ENCODE peak calls at places on chromosome 20, in six cellular contexts. E is lower lobe of right lung, Z is mucosa of descending colon, O is cardiac fibroblast, R is brain microvascular endothelial cell, J is A673. U is an unnamed sample.
A peak's percentile ranks its signal among the peaks of the same experiment; 100 is the strongest.

GRCh38 chr20:48725589-48725991 is 102.2 kb downstream of the PREX1 start:
- DNase-seq in E (no peak), Z (no peak), O (peak; percentile 65), R (peak; percentile 45), J (peak; percentile 64), U (peak; percentile 55)

GRCh38 chr20:60332523-60332922 is 374.3 kb downstream of the CDH26 start:
- DNase-seq in E (no peak), Z (no peak), O (no peak), R (no peak), J (no peak), U (no peak)

GRCh38 chr20:54608039-54608745 is 132.8 kb downstream of the DOK5 start:
- DNase-seq in E (no peak), Z (no peak), O (no peak), R (no peak), J (no peak), U (no peak)

GRCh38 chr20:24736131-24736843 is 212.8 kb upstream of the CST7 start:
- DNase-seq in E (no peak), Z (no peak), O (no peak), R (no peak), J (no peak), U (no peak)

GRCh38 chr20:51811514-51811913 is 9.2 kb upstream of the SALL4 start:
- DNase-seq in E (no peak), Z (no peak), O (no peak), R (no peak), J (no peak), U (no peak)

GRCh38 chr20:58833921-58834320 is 16.8 kb downstream of the GNAS-AS1 start:
- DNase-seq in E (no peak), Z (no peak), O (no peak), R (peak; percentile 52), J (no peak), U (peak; percentile 40)

GRCh38 chr20:24066075-24066700 is 77.6 kb upstream of the GGTLC1 start:
- DNase-seq in E (no peak), Z (no peak), O (no peak), R (no peak), J (no peak), U (no peak)

GRCh38 chr20:45991616-45992015 is 17.1 kb upstream of the MMP9 start:
- DNase-seq in E (no peak), Z (no peak), O (no peak), R (no peak), J (no peak), U (no peak)

GRCh38 chr20:33656783-33657703 is 5.1 kb upstream of the C20orf144 start:
- DNase-seq in E (peak; percentile 41), Z (no peak), O (no peak), R (no peak), J (no peak), U (no peak)

GRCh38 chr20:56247954-56248782 is at the start of gene MC3R:
- DNase-seq in E (peak; percentile 52), Z (peak; percentile 68), O (peak; percentile 27), R (peak; percentile 5), J (peak; percentile 42), U (peak; percentile 45)

GRCh38 chr20:32072168-32072721 is 20.2 kb downstream of the HCK start:
- DNase-seq in E (no peak), Z (no peak), O (peak; percentile 9), R (no peak), J (no peak), U (peak; percentile 10)
- H3K4me3 ChIP-seq in E (no peak overlapping the region), Z (no peak overlapping the region), O (no peak overlapping the region), R (no peak overlapping the region), J (no peak overlapping the region), U (no peak overlapping the region)

GRCh38 chr20:44309763-44310663 is 989 bp downstream of the FITM2 start:
- DNase-seq in E (no peak), Z (peak; percentile 67), O (peak; percentile 76), R (peak; percentile 16), J (no peak), U (peak; percentile 85)

GRCh38 chr20:44314870-44315269 is 3.9 kb upstream of the FITM2 start:
- DNase-seq in E (no peak), Z (no peak), O (no peak), R (no peak), J (no peak), U (no peak)

GRCh38 chr20:44306927-44307326 is 4.1 kb downstream of the FITM2 start:
- DNase-seq in E (no peak), Z (no peak), O (no peak), R (no peak), J (no peak), U (no peak)

GRCh38 chr20:44310664-44311639 is at the start of gene FITM2:
- DNase-seq in E (peak; percentile 99), Z (peak; percentile 99), O (peak; percentile 98), R (peak; percentile 94), J (peak; percentile 97), U (peak; percentile 98)
- TF ChIP-seq CTCF in E (peak; percentile 95), Z (peak; percentile 93), O (peak; percentile 79), R (peak; percentile 88), J (peak; percentile 99), U (peak; percentile 84)

GRCh38 chr20:36439040-36439730 is 102.1 kb upstream of the MYL9 start:
- DNase-seq in E (peak; percentile 76), Z (peak; percentile 80), O (peak; percentile 67), R (peak; percentile 43), J (peak; percentile 71), U (peak; percentile 66)

GRCh38 chr20:36432096-36432495 is 109.2 kb upstream of the MYL9 start:
- DNase-seq in E (no peak), Z (no peak), O (no peak), R (no peak), J (no peak), U (no peak)

GRCh38 chr20:36439731-36440072 is 101.6 kb upstream of the MYL9 start:
- DNase-seq in E (no peak), Z (no peak), O (no peak), R (no peak), J (no peak), U (no peak)

GRCh38 chr20:36434383-36434782 is 106.9 kb upstream of the MYL9 start:
- DNase-seq in E (no peak), Z (no peak), O (no peak), R (no peak), J (no peak), U (no peak)

GRCh38 chr20:36435799-36436541 is 105.3 kb upstream of the MYL9 start:
- DNase-seq in E (peak; percentile 90), Z (peak; percentile 89), O (peak; percentile 61), R (peak; percentile 32), J (peak; percentile 82), U (peak; percentile 53)
- H3K4me3 ChIP-seq in E (peak overlapping the region; percentile 55), Z (no peak overlapping the region), O (peak overlapping the region; percentile 26), R (peak overlapping the region; percentile 43), J (peak overlapping the region; percentile 26), U (peak overlapping the region; percentile 44)

DNA sequence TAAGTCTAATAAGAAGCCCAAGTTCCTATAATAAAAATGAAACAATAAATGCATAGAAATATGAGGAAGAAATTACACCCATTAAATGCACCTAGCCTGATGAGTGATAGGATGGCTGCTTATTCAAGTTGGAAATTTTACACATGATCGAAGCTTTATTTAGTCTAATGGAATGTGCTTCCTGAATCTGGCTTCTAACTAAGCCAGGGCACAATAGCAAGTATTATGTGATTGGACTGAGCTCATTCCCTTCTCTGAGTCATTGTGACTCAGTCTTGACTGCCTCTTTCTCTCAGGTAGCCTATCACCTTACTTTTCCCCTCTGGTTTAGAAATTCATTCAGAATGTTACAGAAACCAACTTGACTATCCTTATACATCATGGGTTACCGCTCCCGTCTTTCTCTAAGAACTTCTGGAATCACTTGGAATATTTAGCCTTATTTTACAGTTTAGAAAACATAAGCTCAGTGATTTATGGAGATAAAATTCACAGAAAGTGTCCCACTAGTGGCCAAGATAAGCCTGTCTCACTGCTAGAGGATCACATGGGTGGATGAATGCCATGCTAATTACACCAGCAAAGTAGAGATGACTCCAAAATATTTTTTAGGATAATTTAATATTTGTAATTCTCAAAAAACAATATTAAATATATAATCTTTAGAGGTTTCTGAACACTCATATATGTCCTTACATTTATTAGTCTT is 505.3 kb upstream of the JAG1 start:
- DNase-seq in E (no peak), Z (no peak), O (peak; percentile 89), R (peak; percentile 72), J (peak; percentile 12), U (peak; percentile 75)
- TF ChIP-seq CTCF in E (no peak), Z (no peak), O (no peak), R (peak; percentile 37), J (no peak), U (no peak)

GRCh38 chr20:19976595-19977372 is 40.4 kb upstream of the NAA20 start:
- DNase-seq in E (peak; percentile 83), Z (no peak), O (peak; percentile 89), R (peak; percentile 73), J (no peak), U (peak; percentile 86)
- H3K4me3 ChIP-seq in E (peak overlapping the region; percentile 66), Z (no peak overlapping the region), O (peak overlapping the region; percentile 58), R (peak overlapping the region; percentile 89), J (peak overlapping the region; percentile 45), U (peak overlapping the region; percentile 84)

DNA sequence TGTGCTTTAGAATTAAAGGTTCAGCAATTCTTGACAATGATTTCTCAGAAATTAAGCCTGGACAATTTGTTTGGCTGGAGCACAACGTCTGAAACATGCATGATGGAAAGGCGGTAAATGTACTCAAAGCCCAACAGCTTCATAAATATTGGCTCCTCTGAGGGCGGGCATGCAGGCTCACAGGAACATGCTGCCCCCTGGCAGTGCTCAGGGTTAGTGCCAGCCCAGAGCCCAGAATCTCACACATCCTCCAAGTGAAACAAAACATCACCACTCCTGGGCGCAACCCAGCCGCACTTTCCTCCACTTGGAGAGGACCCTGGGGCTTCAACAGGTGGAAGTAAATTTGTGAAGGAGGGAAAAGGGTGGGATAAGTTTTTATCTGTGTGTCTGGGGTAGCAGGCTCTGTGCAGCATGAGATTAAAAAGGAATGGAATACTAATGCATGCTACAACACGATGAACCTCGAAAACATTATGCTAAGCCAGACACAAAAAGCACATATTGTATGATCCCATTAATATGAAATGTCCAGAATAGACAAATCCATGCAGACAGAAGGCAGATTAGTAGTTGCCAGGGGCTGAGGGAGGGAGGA is 54.1 kb upstream of the PTPRT start:
- DNase-seq in E (no peak), Z (peak; percentile 3), O (no peak), R (no peak), J (peak; percentile 36), U (no peak)
- TF ChIP-seq CTCF in E (peak; percentile 28), Z (no peak), O (no peak), R (no peak), J (peak; percentile 51), U (no peak)

GRCh38 chr20:5088688-5089087 is 31.1 kb downstream of the PCNA start:
- DNase-seq in E (no peak), Z (no peak), O (no peak), R (no peak), J (no peak), U (no peak)
- H3K4me3 ChIP-seq in E (no peak overlapping the region), Z (no peak overlapping the region), O (no peak overlapping the region), R (no peak overlapping the region), J (no peak overlapping the region), U (no peak overlapping the region)

GRCh38 chr20:8389381-8390368 is 257.6 kb downstream of the PLCB1 start:
- DNase-seq in E (no peak), Z (no peak), O (peak; percentile 83), R (no peak), J (peak; percentile 75), U (peak; percentile 73)
- TF ChIP-seq CTCF in E (peak; percentile 52), Z (no peak), O (peak; percentile 9), R (peak; percentile 2), J (peak; percentile 61), U (no peak)